ENCODE peak calls at places on chromosomes 3 and 15, in nine cellular contexts. N, T, H, I, O, J, W, A and Q are unnamed samples.

GRCh38 chr15:75835990-75836952 is 7.0 kb upstream of the UBE2Q2 start:
- DNase-seq in T (no peak), A (no peak), N (no peak), I (no peak), J (no peak), H (no peak), W (no peak), O (peak; percentile 80), Q (no peak)

GRCh38 chr3:12629560-12629959 is 34.4 kb downstream of the RAF1 start:
- DNase-seq in H (no peak), T (peak; percentile 42), A (peak; percentile 32), N (no peak), W (peak; percentile 35), J (no peak), O (no peak), I (no peak), Q (no peak)

GRCh38 chr15:72037321-72037720 is 80.6 kb downstream of the MYO9A start:
- DNase-seq in N (no peak), W (peak; percentile 81), H (no peak), O (no peak), I (no peak), T (no peak), A (no peak), J (no peak), Q (no peak)

GRCh38 chr3:184757010-184757651 is 45.3 kb upstream of the MAGEF1 start:
- DNase-seq in A (peak; percentile 80), T (peak; percentile 81), I (no peak), J (no peak), H (no peak), W (no peak), O (no peak), N (no peak), Q (peak; percentile 51)

GRCh38 chr3:46742992-46743391 is 25.3 kb upstream of the PRSS50 start:
- DNase-seq in W (no peak), H (no peak), N (no peak), T (no peak), J (no peak), I (no peak), O (no peak), A (no peak), Q (no peak)

GRCh38 chr3:174206607-174207192 is 652.4 kb upstream of the NAALADL2 start:
- DNase-seq in W (no peak), I (no peak), J (no peak), O (no peak), H (no peak), T (no peak), A (no peak), N (no peak), Q (no peak)

GRCh38 chr3:118974356-118975097 is 60.1 kb downstream of the IGSF11 start:
- DNase-seq in H (no peak), I (no peak), W (no peak), T (no peak), A (no peak), J (no peak), O (no peak), N (no peak), Q (no peak)

GRCh38 chr3:150890320-150890719 is 14.9 kb downstream of the MINDY4B start:
- DNase-seq in N (no peak), O (peak; percentile 93), H (no peak), A (no peak), J (no peak), I (no peak), T (no peak), W (no peak), Q (no peak)

GRCh38 chr15:96736384-96736783 is 405.9 kb downstream of the NR2F2 start:
- DNase-seq in H (no peak), O (no peak), N (no peak), A (no peak), W (peak; percentile 62), I (no peak), T (no peak), J (no peak), Q (no peak)

GRCh38 chr15:70584838-70585706 is 178.3 kb downstream of the UACA start:
- DNase-seq in O (no peak), J (no peak), A (no peak), H (peak; percentile 55), W (peak; percentile 48), N (peak; percentile 78), T (no peak), I (no peak), Q (no peak)

GRCh38 chr15:101120961-101121360 is 130.9 kb downstream of the CHSY1 start:
- DNase-seq in T (no peak), A (no peak), O (no peak), W (no peak), H (no peak), N (no peak), I (no peak), J (no peak), Q (no peak)

GRCh38 chr15:51726302-51727073 is 11.0 kb downstream of the LYSMD2 start:
- DNase-seq in N (no peak), H (peak; percentile 31), T (peak; percentile 86), I (no peak), A (peak; percentile 64), W (peak; percentile 96), J (no peak), O (no peak), Q (peak; percentile 20)

GRCh38 chr15:91929509-91929908 is 76.0 kb downstream of the SLCO3A1 start:
- DNase-seq in H (no peak), W (no peak), N (no peak), O (peak; percentile 21), A (no peak), J (no peak), T (no peak), I (no peak), Q (no peak)

GRCh38 chr3:175728566-175728965 is 869.4 kb downstream of the NAALADL2 start:
- DNase-seq in H (no peak), O (no peak), T (no peak), J (no peak), N (no peak), A (no peak), I (no peak), W (no peak), Q (no peak)

GRCh38 chr15:75565062-75565970 is 13.8 kb downstream of the PTPN9 start:
- DNase-seq in N (no peak), J (no peak), A (no peak), H (no peak), O (no peak), W (peak; percentile 40), T (no peak), I (no peak), Q (no peak)